ENCODE peak calls at places on chromosome 1, in nine cellular contexts. One of them, this sample, is unnamed.

GRCh38 chr1:62530516-62531154 is 66.7 kb upstream of the ANGPTL3 start:
- DNase-seq in activated CD4-positive, alpha-beta T cell treated with anti-CD3 and anti-CD28 coated beads for 24 hours: no peak
- DNase-seq in hypothalamus: peak
- DNase-seq in CD8-positive, alpha-beta memory T cell: no peak
- DNase-seq in CD4-positive, CD25-positive, alpha-beta regulatory T cell: no peak
- DNase-seq in H9: peak
- DNase-seq in T-cell: no peak
- DNase-seq in endothelial cell: peak
- DNase-seq in AG20443: peak
- DNase-seq in this sample: peak

GRCh38 chr1:18974005-18974404 is 17.5 kb upstream of the IFFO2 start:
- DNase-seq in T-cell: no peak
- DNase-seq in H9: no peak
- DNase-seq in hypothalamus: no peak
- DNase-seq in activated CD4-positive, alpha-beta T cell treated with anti-CD3 and anti-CD28 coated beads for 24 hours: no peak
- DNase-seq in CD8-positive, alpha-beta memory T cell: no peak
- DNase-seq in endothelial cell: no peak
- DNase-seq in AG20443: no peak
- DNase-seq in CD4-positive, CD25-positive, alpha-beta regulatory T cell: no peak
- DNase-seq in this sample: no peak

GRCh38 chr1:46747683-46748288 is 28.9 kb upstream of the EFCAB14 start:
- DNase-seq in endothelial cell: peak
- DNase-seq in AG20443: peak
- DNase-seq in activated CD4-positive, alpha-beta T cell treated with anti-CD3 and anti-CD28 coated beads for 24 hours: no peak
- DNase-seq in hypothalamus: peak
- DNase-seq in T-cell: no peak
- DNase-seq in CD4-positive, CD25-positive, alpha-beta regulatory T cell: no peak
- DNase-seq in H9: peak
- DNase-seq in CD8-positive, alpha-beta memory T cell: no peak
- DNase-seq in this sample: peak

GRCh38 chr1:205512059-205513045 is 7.9 kb downstream of the CDK18 start:
- DNase-seq in activated CD4-positive, alpha-beta T cell treated with anti-CD3 and anti-CD28 coated beads for 24 hours: no peak
- DNase-seq in CD4-positive, CD25-positive, alpha-beta regulatory T cell: no peak
- DNase-seq in hypothalamus: no peak
- DNase-seq in endothelial cell: no peak
- DNase-seq in T-cell: no peak
- DNase-seq in CD8-positive, alpha-beta memory T cell: no peak
- DNase-seq in H9: no peak
- DNase-seq in AG20443: no peak
- DNase-seq in this sample: no peak

GRCh38 chr1:155070392-155070700 is 6.8 kb downstream of the EFNA4 start:
- DNase-seq in endothelial cell: no peak
- DNase-seq in CD4-positive, CD25-positive, alpha-beta regulatory T cell: no peak
- DNase-seq in hypothalamus: no peak
- DNase-seq in AG20443: no peak
- DNase-seq in activated CD4-positive, alpha-beta T cell treated with anti-CD3 and anti-CD28 coated beads for 24 hours: no peak
- DNase-seq in CD8-positive, alpha-beta memory T cell: no peak
- DNase-seq in T-cell: no peak
- DNase-seq in H9: no peak
- DNase-seq in this sample: no peak

GRCh38 chr1:236913371-236914037 is 90.7 kb downstream of the MT1HL1 start:
- DNase-seq in CD4-positive, CD25-positive, alpha-beta regulatory T cell: no peak
- DNase-seq in AG20443: peak
- DNase-seq in endothelial cell: no peak
- DNase-seq in H9: no peak
- DNase-seq in hypothalamus: no peak
- DNase-seq in CD8-positive, alpha-beta memory T cell: no peak
- DNase-seq in activated CD4-positive, alpha-beta T cell treated with anti-CD3 and anti-CD28 coated beads for 24 hours: no peak
- DNase-seq in T-cell: no peak
- DNase-seq in this sample: no peak

GRCh38 chr1:111449703-111450017 is 396 bp downstream of the ATP5PB start:
- DNase-seq in endothelial cell: no peak
- DNase-seq in H9: no peak
- DNase-seq in AG20443: no peak
- DNase-seq in activated CD4-positive, alpha-beta T cell treated with anti-CD3 and anti-CD28 coated beads for 24 hours: no peak
- DNase-seq in CD8-positive, alpha-beta memory T cell: no peak
- DNase-seq in hypothalamus: no peak
- DNase-seq in T-cell: no peak
- DNase-seq in CD4-positive, CD25-positive, alpha-beta regulatory T cell: no peak
- DNase-seq in this sample: no peak

GRCh38 chr1:183180213-183180612 is 5.9 kb upstream of the LAMC2 start:
- DNase-seq in hypothalamus: no peak
- DNase-seq in CD4-positive, CD25-positive, alpha-beta regulatory T cell: no peak
- DNase-seq in H9: no peak
- DNase-seq in AG20443: peak
- DNase-seq in CD8-positive, alpha-beta memory T cell: no peak
- DNase-seq in endothelial cell: no peak
- DNase-seq in T-cell: no peak
- DNase-seq in activated CD4-positive, alpha-beta T cell treated with anti-CD3 and anti-CD28 coated beads for 24 hours: no peak
- DNase-seq in this sample: peak

GRCh38 chr1:207752456-207753132 is 740 bp downstream of the CD46 start:
- DNase-seq in activated CD4-positive, alpha-beta T cell treated with anti-CD3 and anti-CD28 coated beads for 24 hours: no peak
- DNase-seq in AG20443: no peak
- DNase-seq in hypothalamus: no peak
- DNase-seq in T-cell: no peak
- DNase-seq in endothelial cell: peak
- DNase-seq in CD8-positive, alpha-beta memory T cell: no peak
- DNase-seq in H9: no peak
- DNase-seq in CD4-positive, CD25-positive, alpha-beta regulatory T cell: no peak
- DNase-seq in this sample: peak

GRCh38 chr1:46673749-46674182 is 2.1 kb downstream of the TEX38 start:
- DNase-seq in T-cell: no peak
- DNase-seq in endothelial cell: no peak
- DNase-seq in hypothalamus: no peak
- DNase-seq in CD4-positive, CD25-positive, alpha-beta regulatory T cell: no peak
- DNase-seq in H9: no peak
- DNase-seq in CD8-positive, alpha-beta memory T cell: no peak
- DNase-seq in AG20443: no peak
- DNase-seq in activated CD4-positive, alpha-beta T cell treated with anti-CD3 and anti-CD28 coated beads for 24 hours: no peak
- DNase-seq in this sample: no peak

GRCh38 chr1:7576946-7577657 is 194.0 kb upstream of the VAMP3 start:
- DNase-seq in T-cell: no peak
- DNase-seq in H9: peak
- DNase-seq in CD8-positive, alpha-beta memory T cell: no peak
- DNase-seq in activated CD4-positive, alpha-beta T cell treated with anti-CD3 and anti-CD28 coated beads for 24 hours: no peak
- DNase-seq in AG20443: peak
- DNase-seq in CD4-positive, CD25-positive, alpha-beta regulatory T cell: no peak
- DNase-seq in hypothalamus: no peak
- DNase-seq in endothelial cell: no peak
- DNase-seq in this sample: no peak

GRCh38 chr1:111214884-111215283 is 12.6 kb upstream of the CHI3L2 start:
- DNase-seq in CD4-positive, CD25-positive, alpha-beta regulatory T cell: no peak
- DNase-seq in endothelial cell: no peak
- DNase-seq in H9: no peak
- DNase-seq in T-cell: peak
- DNase-seq in hypothalamus: no peak
- DNase-seq in CD8-positive, alpha-beta memory T cell: no peak
- DNase-seq in activated CD4-positive, alpha-beta T cell treated with anti-CD3 and anti-CD28 coated beads for 24 hours: no peak
- DNase-seq in AG20443: no peak
- DNase-seq in this sample: no peak

This sample was measured in stomach.